ENCODE peak calls at places on chromosomes 11 and 22, in five cellular contexts. W is lung, U is neural crest cell, V is transverse colon, Q is A673. R is an unnamed sample.

GRCh38 chr11:120594746-120595145 is 83.2 kb downstream of the GRIK4 start:
- DNase-seq in W (no peak), V (no peak), U (no peak), Q (no peak), R (no peak)

GRCh38 chr22:46917702-46918101 is 155.3 kb downstream of the TBC1D22A start:
- DNase-seq in W (no peak), U (no peak), Q (no peak), V (no peak), R (no peak)

GRCh38 chr11:68582416-68583046 is 101.8 kb upstream of the GAL start:
- DNase-seq in V (no peak), W (no peak), U (no peak), Q (no peak), R (no peak)

GRCh38 chr11:81869337-81870065 is 864.2 kb downstream of the FAM181B start:
- DNase-seq in Q (no peak), W (no peak), U (no peak), V (peak), R (no peak)

GRCh38 chr22:28670153-28670552 is 9.5 kb downstream of the TTC28 start:
- DNase-seq in U (no peak), W (no peak), Q (peak), V (no peak), R (no peak)

GRCh38 chr11:116373107-116373506 is 399.7 kb downstream of the BUD13 start:
- DNase-seq in V (no peak), Q (no peak), U (no peak), W (no peak), R (peak)

GRCh38 chr22:18157714-18158028 is 7.7 kb downstream of the USP18 start:
- DNase-seq in W (no peak), Q (no peak), U (no peak), V (no peak), R (no peak)

GRCh38 chr22:27662359-27663030 is 139.1 kb downstream of the MN1 start:
- DNase-seq in Q (no peak), W (peak), U (no peak), V (no peak), R (peak)

GRCh38 chr22:20093437-20093836 is 13.4 kb downstream of the DGCR8 start:
- DNase-seq in U (no peak), W (no peak), Q (no peak), V (no peak), R (no peak)

GRCh38 chr22:38435010-38435409 is 20.0 kb downstream of the KCNJ4 start:
- DNase-seq in W (no peak), U (no peak), Q (no peak), V (no peak), R (no peak)

GRCh38 chr11:61906522-61906909 is 10.8 kb downstream of the RAB3IL1 start:
- DNase-seq in V (no peak), Q (no peak), W (no peak), U (no peak), R (no peak)

GRCh38 chr22:46626356-46626755 is 6.2 kb downstream of the GRAMD4 start:
- DNase-seq in U (no peak), V (no peak), Q (no peak), W (no peak), R (no peak)

GRCh38 chr11:66101055-66101454 is 31.0 kb downstream of the PACS1 start:
- DNase-seq in V (no peak), W (no peak), U (no peak), Q (no peak), R (no peak)

GRCh38 chr22:21960200-21961126 is 7.8 kb upstream of the PPM1F start:
- DNase-seq in U (no peak), Q (no peak), V (no peak), W (no peak), R (no peak)

GRCh38 chr11:35047179-35047578 is 91.8 kb upstream of the CD44 start:
- DNase-seq in W (no peak), V (no peak), Q (no peak), U (no peak), R (no peak)

GRCh38 chr11:96264364-96264763 is 78.6 kb downstream of the MAML2 start:
- DNase-seq in U (no peak), V (no peak), W (no peak), Q (no peak), R (no peak)

GRCh38 chr22:45101828-45102227 is 61.9 kb upstream of the NUP50 start:
- DNase-seq in V (peak), Q (peak), W (peak), U (peak), R (peak)

GRCh38 chr11:75558939-75559843 is 2.9 kb upstream of the SERPINH1 start:
- DNase-seq in W (peak), Q (peak), V (no peak), U (no peak), R (no peak)

GRCh38 chr11:118046051-118046963 is 30.6 kb upstream of the TMPRSS4 start:
- DNase-seq in Q (no peak), W (peak), V (no peak), U (no peak), R (no peak)

GRCh38 chr11:72625746-72626636 is 48.2 kb downstream of the PDE2A start:
- DNase-seq in Q (no peak), U (no peak), W (no peak), V (peak), R (peak)

GRCh38 chr22:32538516-32538915 is 63.9 kb downstream of the FBXO7 start:
- DNase-seq in Q (no peak), W (no peak), U (no peak), V (no peak), R (no peak)

GRCh38 chr22:20015971-20016733 is 471 bp downstream of the ARVCF start:
- DNase-seq in U (peak), W (no peak), Q (no peak), V (peak), R (peak)

R was measured in BE2C.